ENCODE peak calls at places on chromosomes 13 and 19, in ten cellular contexts. P is fibroblast of gingiva; L is effector CD4-positive, alpha-beta T cell; Y is fibroblast of the conjunctiva; O is left colon; X is T1000; A is activated CD4-positive, alpha-beta T cell treated with anti-CD3 and anti-CD28 coated beads for 1 hour; F is T-helper 17 cell; J is left cardiac atrium; V is activated T-cell treated with anti-CD3 and anti-CD28 coated beads, Interleukin-2, amount 50 U/mL, for 1 hour. U is an unnamed sample.

GRCh38 chr19:15926484-15926883 is 7.8 kb downstream of the CYP4F11 start:
- DNase-seq in F (no peak), O (peak), L (no peak), A (no peak), Y (no peak), P (no peak), J (no peak), V (no peak), X (no peak), U (no peak)

GRCh38 chr13:92265408-92265807 is 867.0 kb downstream of the GPC5 start:
- DNase-seq in A (no peak), Y (no peak), X (no peak), P (no peak), L (no peak), O (no peak), V (no peak), J (no peak), F (no peak), U (no peak)

GRCh38 chr13:20191902-20192469 is 752 bp downstream of the GJB2 start:
- DNase-seq in O (peak), P (no peak), X (no peak), F (no peak), A (no peak), J (no peak), V (peak), L (no peak), Y (no peak), U (no peak)

GRCh38 chr19:2788237-2788636 is 2.9 kb downstream of the THOP1 start:
- DNase-seq in V (no peak), J (no peak), O (no peak), F (no peak), Y (no peak), P (no peak), L (no peak), A (no peak), X (no peak), U (no peak)

GRCh38 chr13:25037057-25037813 is 58.7 kb upstream of the PABPC3 start:
- DNase-seq in Y (peak), J (peak), V (no peak), P (peak), X (no peak), A (no peak), F (peak), O (peak), L (peak), U (no peak)

GRCh38 chr19:35040826-35041547 is 534 bp upstream of the HPN start:
- DNase-seq in Y (no peak), P (no peak), A (no peak), L (no peak), F (no peak), X (no peak), J (peak), V (no peak), O (peak), U (peak)

GRCh38 chr19:49057636-49058234 is at the start of gene CGB7:
- DNase-seq in F (peak), J (peak), V (peak), O (peak), P (peak), L (no peak), A (no peak), X (no peak), Y (peak), U (peak)

GRCh38 chr13:67736646-67737420 is 506.7 kb upstream of the PCDH9 start:
- DNase-seq in F (no peak), V (no peak), A (no peak), X (no peak), L (no peak), P (peak), J (no peak), O (peak), Y (peak), U (no peak)

GRCh38 chr13:103466761-103467160 is 400.5 kb upstream of the SLC10A2 start:
- DNase-seq in Y (no peak), J (no peak), O (no peak), F (no peak), P (no peak), L (no peak), V (no peak), A (no peak), X (no peak), U (no peak)

GRCh38 chr19:33248954-33249613 is 23.4 kb upstream of the SLC7A10 start:
- DNase-seq in P (no peak), F (no peak), A (no peak), X (no peak), O (no peak), J (no peak), V (no peak), Y (no peak), L (no peak), U (no peak)

GRCh38 chr13:46492946-46493345 is 60.0 kb upstream of the LRCH1 start:
- DNase-seq in F (no peak), P (peak), V (no peak), Y (peak), L (no peak), X (no peak), J (no peak), A (no peak), O (no peak), U (no peak)

GRCh38 chr13:45713721-45714120 is 11.6 kb downstream of the CBY2 start:
- DNase-seq in O (no peak), F (no peak), X (no peak), A (no peak), P (no peak), L (no peak), V (no peak), Y (no peak), J (no peak), U (no peak)

GRCh38 chr19:46692918-46693722 is 23.8 kb downstream of the PRKD2 start:
- DNase-seq in X (no peak), L (no peak), P (no peak), J (no peak), F (no peak), A (no peak), V (no peak), Y (no peak), O (no peak), U (no peak)

GRCh38 chr13:48593551-48593950 is 60.2 kb upstream of the CYSLTR2 start:
- DNase-seq in A (no peak), O (no peak), J (no peak), Y (no peak), L (no peak), F (no peak), P (no peak), V (no peak), X (no peak), U (no peak)

GRCh38 chr19:11160119-11160768 is 4.7 kb upstream of the SPC24 start:
- DNase-seq in Y (no peak), O (no peak), J (peak), X (no peak), P (peak), L (no peak), F (no peak), V (no peak), A (no peak), U (no peak)

GRCh38 chr19:13864513-13865242 is 12.3 kb upstream of the NANOS3 start:
- DNase-seq in F (no peak), V (no peak), X (no peak), O (no peak), A (no peak), P (no peak), Y (no peak), J (no peak), L (no peak), U (no peak)

GRCh38 chr13:77751513-77752456 is 54.3 kb downstream of the SLAIN1 start:
- DNase-seq in O (no peak), J (no peak), L (peak), V (no peak), F (peak), Y (peak), X (no peak), A (no peak), P (peak), U (no peak)

GRCh38 chr19:58229255-58229639 is 533 bp downstream of the ZNF544 start:
- DNase-seq in F (no peak), J (no peak), Y (peak), V (peak), O (peak), P (peak), X (no peak), A (no peak), L (no peak), U (no peak)

GRCh38 chr13:79287994-79288795 is 117.9 kb downstream of the RBM26 start:
- DNase-seq in P (no peak), X (no peak), L (no peak), J (no peak), A (no peak), V (no peak), Y (no peak), F (no peak), O (no peak), U (no peak)

GRCh38 chr19:3024870-3025515 is 4.1 kb downstream of the TLE2 start:
- DNase-seq in Y (no peak), P (no peak), V (no peak), J (no peak), O (peak), L (no peak), X (no peak), A (no peak), F (no peak), U (no peak)

GRCh38 chr13:101397742-101398141 is 18.6 kb downstream of the NALCN start:
- DNase-seq in O (no peak), F (no peak), X (peak), J (no peak), L (no peak), V (no peak), Y (peak), A (no peak), P (peak), U (no peak)

GRCh38 chr19:10762656-10763055 is 44.8 kb downstream of the DNM2 start:
- DNase-seq in L (no peak), O (peak), A (no peak), P (no peak), V (peak), X (no peak), F (no peak), Y (no peak), J (no peak), U (no peak)

GRCh38 chr13:99408703-99409000 is 92.6 kb upstream of the TM9SF2 start:
- DNase-seq in A (no peak), F (no peak), X (no peak), P (no peak), J (no peak), L (no peak), Y (no peak), V (no peak), O (no peak), U (no peak)

GRCh38 chr19:17855333-17856152 is 4.2 kb upstream of the RPL18A start:
- DNase-seq in O (peak), L (peak), F (peak), Y (peak), V (peak), A (peak), P (peak), X (peak), J (peak), U (no peak)